ENCODE peak calls at places on chromosomes 7 and 10, in six cellular contexts. A is vagina, O is breast epithelium, G is NB4, J is heart left ventricle, V is endothelial cell of umbilical vein. L is an unnamed sample.

GRCh38 chr10:47311193-47311899 is 10.9 kb upstream of the GDF2 start:
- DNase-seq in A (no peak), O (no peak), G (peak), J (no peak), V (no peak), L (no peak)

GRCh38 chr10:45000764-45001381 is at the start of gene ZNF22:
- DNase-seq in A (peak), O (no peak), G (peak), J (peak), V (peak), L (peak)

GRCh38 chr10:50470345-50470744 is 153.4 kb downstream of the SGMS1 start:
- DNase-seq in A (no peak), O (no peak), G (peak), J (no peak), V (no peak), L (no peak)

GRCh38 chr7:132901241-132901640 is 180.6 kb downstream of the CHCHD3 start:
- DNase-seq in A (no peak), O (no peak), G (no peak), J (no peak), V (no peak), L (no peak)

GRCh38 chr7:54260868-54261475 is 281.2 kb upstream of the VSTM2A start:
- DNase-seq in A (no peak), O (no peak), G (no peak), J (no peak), V (peak), L (no peak)

GRCh38 chr7:27745064-27745583 is 5.2 kb downstream of the TAX1BP1 start:
- DNase-seq in A (no peak), O (no peak), G (peak), J (no peak), V (peak), L (peak)

GRCh38 chr7:39526676-39527075 is 39.5 kb upstream of the YAE1 start:
- DNase-seq in A (no peak), O (no peak), G (no peak), J (no peak), V (no peak), L (no peak)

GRCh38 chr10:48614481-48615383 is 9.9 kb upstream of the ARHGAP22 start:
- DNase-seq in A (peak), O (no peak), G (no peak), J (no peak), V (peak), L (no peak)

GRCh38 chr7:112103246-112103645 is 103.0 kb downstream of the DOCK4 start:
- DNase-seq in A (no peak), O (no peak), G (peak), J (no peak), V (peak), L (no peak)

GRCh38 chr7:118175751-118176150 is 8.2 kb upstream of the LSM8 start:
- DNase-seq in A (no peak), O (no peak), G (no peak), J (no peak), V (no peak), L (no peak)

GRCh38 chr10:4174197-4174596 is 389.2 kb upstream of the KLF6 start:
- DNase-seq in A (no peak), O (no peak), G (peak), J (no peak), V (no peak), L (no peak)

GRCh38 chr10:21022821-21023220 is 125.7 kb upstream of the NEBL start:
- DNase-seq in A (no peak), O (no peak), G (peak), J (no peak), V (no peak), L (no peak)

GRCh38 chr7:36638140-36638539 is 86.2 kb downstream of the AOAH start:
- DNase-seq in A (no peak), O (no peak), G (peak), J (no peak), V (no peak), L (no peak)

GRCh38 chr10:24579911-24580310 is 143.8 kb downstream of the ARHGAP21 start:
- DNase-seq in A (no peak), O (no peak), G (no peak), J (no peak), V (no peak), L (no peak)

GRCh38 chr10:17412323-17412722 is 42.1 kb downstream of the ST8SIA6 start:
- DNase-seq in A (no peak), O (no peak), G (no peak), J (no peak), V (no peak), L (peak)

GRCh38 chr10:131683281-131683861 is 217.4 kb upstream of the PPP2R2D start:
- DNase-seq in A (no peak), O (no peak), G (no peak), J (no peak), V (no peak), L (no peak)

GRCh38 chr10:104608076-104608828 is 32.8 kb upstream of the SORCS3 start:
- DNase-seq in A (peak), O (no peak), G (no peak), J (no peak), V (no peak), L (no peak)

GRCh38 chr10:96643920-96644319 is 57.1 kb upstream of the TM9SF3 start:
- DNase-seq in A (no peak), O (no peak), G (no peak), J (no peak), V (no peak), L (peak)

GRCh38 chr10:15439381-15439837 is 68.3 kb upstream of the FAM171A1 start:
- DNase-seq in A (no peak), O (no peak), G (no peak), J (peak), V (peak), L (peak)

GRCh38 chr10:104026762-104027161 is 58.9 kb downstream of the COL17A1 start:
- DNase-seq in A (no peak), O (no peak), G (no peak), J (no peak), V (no peak), L (no peak)

GRCh38 chr10:133109736-133110532 is 22.2 kb downstream of the ADGRA1 start:
- DNase-seq in A (no peak), O (no peak), G (no peak), J (peak), V (peak), L (no peak)
- TF ChIP-seq POLR2A in A (no peak), O (no peak), G (no peak), J (no peak), V (no peak), L (no peak)

GRCh38 chr7:150645259-150646020 is 13.3 kb upstream of the GIMAP6 start:
- DNase-seq in A (no peak), O (no peak), G (no peak), J (no peak), V (no peak), L (no peak)

GRCh38 chr7:150648358-150649083 is 16.3 kb upstream of the GIMAP6 start:
- DNase-seq in A (no peak), O (no peak), G (no peak), J (no peak), V (no peak), L (no peak)

GRCh38 chr7:150641854-150642253 is 9.7 kb upstream of the GIMAP6 start:
- DNase-seq in A (no peak), O (no peak), G (no peak), J (no peak), V (no peak), L (no peak)

DNA sequence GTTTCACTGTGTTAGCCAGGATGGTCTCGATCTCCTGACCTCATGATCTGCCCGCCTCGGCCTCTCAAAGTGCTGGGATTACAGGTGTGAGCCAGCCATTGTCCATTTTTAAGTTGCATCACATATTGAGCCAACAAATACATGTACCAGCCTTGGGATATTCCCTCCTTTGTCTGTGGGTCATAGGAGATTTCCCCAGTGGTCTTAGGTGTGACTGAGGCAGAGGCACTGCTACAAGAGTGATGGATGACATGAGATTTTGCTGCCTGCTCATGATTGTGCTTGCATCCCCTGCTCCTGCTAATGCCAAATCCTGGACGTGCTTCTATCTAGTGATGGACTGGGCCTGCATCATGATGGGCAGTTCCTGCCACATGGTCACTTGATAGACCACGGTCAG is 10.7 kb upstream of the GIMAP6 start:
- DNase-seq in A (no peak), O (no peak), G (no peak), J (no peak), V (no peak), L (no peak)
- TF ChIP-seq POLR2A in A (no peak), O (no peak), G (no peak), J (no peak), V (no peak), L (no peak)

GRCh38 chr10:118405933-118406332 is 63.8 kb upstream of the FAM204A start:
- DNase-seq in A (no peak), O (no peak), G (no peak), J (no peak), V (peak), L (no peak)
- TF ChIP-seq POLR2A in A (no peak), O (no peak), G (no peak), J (no peak), V (no peak), L (no peak)

DNA sequence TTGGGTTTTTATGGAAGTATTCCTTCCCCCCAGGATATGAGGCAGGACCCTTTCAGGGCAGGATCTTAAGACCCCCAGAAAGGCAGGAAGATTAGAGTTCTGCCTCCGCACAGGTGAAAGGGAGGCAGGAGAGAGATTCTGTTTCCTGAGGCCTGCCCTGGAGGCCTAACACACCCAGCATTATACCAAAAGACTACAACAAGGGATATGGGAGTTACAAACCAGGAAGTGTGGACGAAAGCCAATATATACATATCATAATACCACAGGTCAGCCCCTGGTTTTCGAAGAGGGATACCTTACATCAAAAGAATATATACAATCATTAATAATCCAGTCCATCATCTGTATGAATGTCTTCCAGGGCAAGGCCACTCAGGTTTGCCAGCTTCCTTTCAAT is 14.2 kb downstream of the MINPP1 start:
- DNase-seq in A (no peak), O (no peak), G (no peak), J (no peak), V (no peak), L (no peak)
- TF ChIP-seq POLR2A in A (no peak), O (no peak), G (no peak), J (no peak), V (no peak), L (peak)

DNA sequence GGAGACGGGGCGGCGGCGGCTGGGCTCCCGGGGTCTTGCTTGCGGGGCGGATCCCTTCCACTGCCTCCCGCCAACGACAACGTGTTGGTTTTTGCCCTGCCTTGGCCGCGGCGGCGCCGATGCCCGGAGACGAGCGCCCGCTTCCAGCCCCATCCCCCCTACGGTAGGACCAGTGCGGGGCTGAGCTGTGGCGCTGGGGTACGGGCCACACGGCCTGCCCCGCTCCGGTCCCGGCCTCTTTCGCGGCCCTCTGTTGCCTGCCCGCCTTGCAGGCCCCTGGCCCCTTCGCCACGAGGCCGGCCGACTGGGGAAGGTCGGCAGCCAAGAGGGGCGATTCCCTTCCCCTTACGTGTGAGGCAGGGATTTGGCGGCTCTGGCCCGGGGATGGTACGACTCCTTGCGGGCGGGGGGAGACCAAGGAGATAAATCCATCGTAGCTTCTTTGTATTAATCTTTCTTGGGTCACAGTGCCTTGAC is 488 bp downstream of the EIF4H start:
- DNase-seq in A (no peak), O (peak), G (peak), J (peak), V (peak), L (peak)
- TF ChIP-seq POLR2A in A (no peak), O (no peak), G (no peak), J (no peak), V (no peak), L (no peak)